ENCODE peak calls at places on chromosomes 11 and 22, in nine cellular contexts. X is NCI-H1105; D is body of pancreas; Q is AG09309; U is activated CD4-positive, CD25-positive, alpha-beta regulatory T cell treated with anti-CD3 and anti-CD28 coated beads, Interleukin-2, amount 50 U/mL, for 72 hours; N is mesenteric fat pad; T is activated naive CD8-positive, alpha-beta T cell treated with anti-CD3 and anti-CD28 coated beads, Interleukin-2, amount 50 U/mL, for 24 hours; O is Ammon's horn; I is bronchial epithelial cell. Z is an unnamed sample.
A peak's percentile ranks its signal among the peaks of the same experiment; 100 is the strongest.

GRCh38 chr11:12705874-12706273 is 31.7 kb downstream of the TEAD1 start:
- DNase-seq in X (no peak), D (no peak), Q (no peak), U (no peak), N (no peak), T (no peak), O (no peak), I (no peak), Z (no peak)

GRCh38 chr22:46078241-46079092 is 71.9 kb upstream of the PPARA start:
- DNase-seq in X (peak; percentile 73), D (peak; percentile 91), Q (peak; percentile 69), U (no peak), N (peak; percentile 90), T (no peak), O (peak; percentile 70), I (no peak), Z (peak; percentile 68)

GRCh38 chr11:66494935-66495334 is 14.7 kb downstream of the DPP3 start:
- DNase-seq in X (no peak), D (no peak), Q (no peak), U (no peak), N (no peak), T (no peak), O (no peak), I (no peak), Z (no peak)

GRCh38 chr11:130101661-130102060 is 32.0 kb downstream of the APLP2 start:
- DNase-seq in X (no peak), D (no peak), Q (no peak), U (no peak), N (no peak), T (no peak), O (no peak), I (no peak), Z (no peak)

GRCh38 chr11:48014917-48015316 is 34.6 kb downstream of the PTPRJ start:
- DNase-seq in X (no peak), D (no peak), Q (no peak), U (no peak), N (no peak), T (no peak), O (no peak), I (no peak), Z (no peak)

GRCh38 chr11:17744151-17744940 is 9.8 kb downstream of the KCNC1 start:
- DNase-seq in X (no peak), D (no peak), Q (no peak), U (no peak), N (no peak), T (no peak), O (no peak), I (no peak), Z (peak; percentile 27)

GRCh38 chr11:6351782-6352181 is 31.5 kb upstream of the CAVIN3 start:
- DNase-seq in X (no peak), D (no peak), Q (no peak), U (no peak), N (no peak), T (peak; percentile 39), O (no peak), I (peak; percentile 12), Z (no peak)

GRCh38 chr11:12845739-12846358 is 163.3 kb upstream of the RASSF10 start:
- DNase-seq in X (peak; percentile 93), D (peak; percentile 74), Q (no peak), U (no peak), N (no peak), T (no peak), O (peak; percentile 62), I (no peak), Z (peak; percentile 54)

GRCh38 chr11:126307706-126308105 is 3.8 kb downstream of the DCPS start:
- DNase-seq in X (no peak), D (no peak), Q (no peak), U (no peak), N (no peak), T (peak; percentile 33), O (peak; percentile 53), I (peak; percentile 43), Z (peak; percentile 31)

GRCh38 chr22:45878051-45878764 is 98.8 kb downstream of the WNT7B start:
- DNase-seq in X (peak; percentile 91), D (peak; percentile 11), Q (no peak), U (peak; percentile 24), N (peak; percentile 85), T (no peak), O (peak; percentile 22), I (no peak), Z (no peak)

GRCh38 chr22:38707346-38707745 is 1.6 kb downstream of the GTPBP1 start:
- DNase-seq in X (no peak), D (no peak), Q (no peak), U (no peak), N (no peak), T (no peak), O (no peak), I (peak; percentile 89), Z (no peak)

GRCh38 chr11:122068096-122068495 is 47.9 kb downstream of the BLID start:
- DNase-seq in X (no peak), D (no peak), Q (no peak), U (no peak), N (no peak), T (no peak), O (no peak), I (no peak), Z (no peak)

GRCh38 chr11:2996976-2997375 is 4.8 kb upstream of the NAP1L4 start:
- DNase-seq in X (no peak), D (peak; percentile 32), Q (no peak), U (no peak), N (peak; percentile 49), T (no peak), O (no peak), I (no peak), Z (no peak)

GRCh38 chr11:43145653-43146052 is 166.1 kb upstream of the API5 start:
- DNase-seq in X (no peak), D (no peak), Q (no peak), U (no peak), N (no peak), T (no peak), O (no peak), I (no peak), Z (no peak)

Z was measured in AG08395.